ENCODE peak calls at places on chromosomes 16 and 17, in eight cellular contexts. Y, S, T, R, E, C, P and N are unnamed samples.

GRCh38 chr16:15919331-15919730 is 30.1 kb upstream of the ABCC1 start:
- DNase-seq in E (no peak), S (no peak), C (no peak), P (no peak), Y (no peak), R (peak), T (no peak), N (no peak)

GRCh38 chr17:10779607-10780006 is 24.3 kb downstream of the TMEM238L start:
- DNase-seq in T (no peak), R (no peak), P (no peak), E (no peak), Y (no peak), S (no peak), C (no peak), N (no peak)

GRCh38 chr17:68908045-68908444 is 47.1 kb downstream of the ABCA8 start:
- DNase-seq in P (no peak), S (no peak), C (no peak), R (no peak), E (no peak), T (no peak), Y (no peak), N (no peak)

GRCh38 chr17:7308625-7309433 is 1.4 kb downstream of the EIF5A start:
- DNase-seq in E (peak), P (peak), T (peak), C (peak), S (peak), Y (peak), R (peak), N (peak)

GRCh38 chr16:50210266-50211038 is 55.9 kb upstream of the ADCY7 start:
- DNase-seq in R (peak), E (peak), Y (peak), P (peak), C (peak), T (peak), S (peak), N (peak)

GRCh38 chr17:66025551-66025950 is 166.4 kb downstream of the CEP112 start:
- DNase-seq in T (no peak), Y (no peak), C (no peak), S (peak), P (peak), R (no peak), E (no peak), N (no peak)

GRCh38 chr16:23296994-23297393 is 5.1 kb upstream of the SCNN1B start:
- DNase-seq in S (no peak), P (no peak), C (no peak), R (no peak), Y (no peak), E (no peak), T (no peak), N (peak)

GRCh38 chr16:64251742-64252141 is 870.1 kb downstream of the CDH11 start:
- DNase-seq in S (no peak), T (no peak), Y (no peak), C (no peak), E (no peak), P (no peak), R (no peak), N (no peak)

GRCh38 chr16:88337021-88337420 is 45.7 kb upstream of the ZNF469 start:
- DNase-seq in Y (no peak), E (no peak), C (no peak), P (no peak), R (no peak), S (peak), T (no peak), N (no peak)

GRCh38 chr17:79231766-79232287 is 157.2 kb downstream of the ENGASE start:
- DNase-seq in T (no peak), S (no peak), Y (peak), R (no peak), P (no peak), C (no peak), E (no peak), N (no peak)

GRCh38 chr16:22692916-22693646 is 120.9 kb upstream of the HS3ST2 start:
- DNase-seq in C (no peak), S (no peak), R (no peak), P (no peak), Y (no peak), T (no peak), E (no peak), N (no peak)

GRCh38 chr16:84062734-84063640 is 20.4 kb upstream of the SLC38A8 start:
- DNase-seq in S (peak), E (peak), P (peak), R (peak), C (peak), Y (peak), T (peak), N (peak)

GRCh38 chr16:87602821-87603683 is 744 bp downstream of the JPH3 start:
- DNase-seq in C (no peak), E (no peak), T (no peak), S (no peak), P (no peak), R (no peak), Y (no peak), N (no peak)

GRCh38 chr16:1159973-1160772 is 7.3 kb downstream of the CACNA1H start:
- DNase-seq in E (no peak), Y (peak), T (no peak), S (no peak), R (no peak), P (no peak), C (no peak), N (peak)

GRCh38 chr17:29149431-29150064 is 30.6 kb downstream of the MYO18A start:
- DNase-seq in P (no peak), R (no peak), E (no peak), S (no peak), Y (no peak), T (no peak), C (no peak), N (peak)

GRCh38 chr17:38852771-38853291 is 690 bp downstream of the RPL23 start:
- DNase-seq in R (no peak), E (no peak), P (no peak), C (no peak), S (no peak), T (no peak), Y (no peak), N (no peak)